ENCODE peak calls at places on chromosomes 4 and X, in six cellular contexts. N, J, H, Z, A and E are unnamed samples.

GRCh38 chrX:3592184-3592583 is 121.3 kb downstream of the PRKX start:
- DNase-seq in N (no peak), J (no peak), H (no peak), Z (no peak), A (no peak), E (no peak)

GRCh38 chrX:16552546-16552945 is 97.4 kb upstream of the S100G start:
- DNase-seq in N (no peak), J (no peak), H (no peak), Z (no peak), A (no peak), E (no peak)

GRCh38 chrX:10133980-10134676 is 22.6 kb upstream of the CLCN4 start:
- DNase-seq in N (no peak), J (no peak), H (peak), Z (no peak), A (no peak), E (no peak)

GRCh38 chr4:152063301-152064235 is 302.8 kb upstream of the GATB start:
- DNase-seq in N (no peak), J (peak), H (no peak), Z (peak), A (no peak), E (peak)

GRCh38 chrX:45344597-45344996 is 143.9 kb upstream of the DIPK2B start:
- DNase-seq in N (no peak), J (no peak), H (no peak), Z (no peak), A (no peak), E (no peak)

GRCh38 chr4:14871676-14872430 is 130.4 kb upstream of the CPEB2 start:
- DNase-seq in N (no peak), J (peak), H (peak), Z (no peak), A (no peak), E (peak)

GRCh38 chr4:35151816-35152572 is 1092.3 kb downstream of the ARAP2 start:
- DNase-seq in N (no peak), J (no peak), H (peak), Z (no peak), A (no peak), E (peak)

GRCh38 chrX:37078434-37078703 is 70.2 kb downstream of the FAM47C start:
- DNase-seq in N (no peak), J (no peak), H (no peak), Z (no peak), A (no peak), E (no peak)

GRCh38 chr4:145881991-145882390 is 56.6 kb downstream of the ZNF827 start:
- DNase-seq in N (no peak), J (no peak), H (no peak), Z (no peak), A (no peak), E (peak)

GRCh38 chrX:133415276-133416105 is at the start of gene GPC4:
- DNase-seq in N (peak), J (no peak), H (peak), Z (no peak), A (no peak), E (peak)

GRCh38 chr4:163493643-163494359 is 689 bp upstream of the TMA16 start:
- DNase-seq in N (peak), J (no peak), H (peak), Z (no peak), A (no peak), E (no peak)

GRCh38 chr4:174516794-174517193 is 5.5 kb downstream of the HPGD start:
- DNase-seq in N (no peak), J (no peak), H (no peak), Z (no peak), A (no peak), E (no peak)

GRCh38 chr4:72558655-72559054 is 10.4 kb downstream of the ADAMTS3 start:
- DNase-seq in N (no peak), J (no peak), H (no peak), Z (no peak), A (no peak), E (no peak)

GRCh38 chr4:164779811-164780216 is 25.9 kb downstream of the SMIM31 start:
- DNase-seq in N (no peak), J (no peak), H (peak), Z (no peak), A (no peak), E (peak)

GRCh38 chr4:101187837-101188236 is 159.5 kb downstream of the PPP3CA start:
- DNase-seq in N (no peak), J (no peak), H (peak), Z (no peak), A (no peak), E (peak)

GRCh38 chrX:19647731-19648588 is 132.7 kb upstream of the MAP3K15 start:
- DNase-seq in N (no peak), J (no peak), H (no peak), Z (no peak), A (no peak), E (no peak)

GRCh38 chr4:15042529-15043167 is 40.4 kb downstream of the CPEB2 start:
- DNase-seq in N (no peak), J (no peak), H (no peak), Z (no peak), A (no peak), E (no peak)

GRCh38 chr4:163540977-163541376 is 46.5 kb downstream of the TMA16 start:
- DNase-seq in N (no peak), J (no peak), H (no peak), Z (no peak), A (no peak), E (no peak)

GRCh38 chrX:130028196-130028595 is 45.8 kb downstream of the BCORL1 start:
- DNase-seq in N (no peak), J (peak), H (peak), Z (peak), A (peak), E (peak)

GRCh38 chr4:138510053-138510452 is 267.9 kb upstream of the SLC7A11 start:
- DNase-seq in N (no peak), J (no peak), H (no peak), Z (no peak), A (no peak), E (no peak)

GRCh38 chr4:173528378-173529321 is 1.4 kb downstream of the HAND2 start:
- DNase-seq in N (no peak), J (no peak), H (no peak), Z (no peak), A (no peak), E (no peak)

GRCh38 chr4:107058828-107059227 is 22.7 kb upstream of the DKK2 start:
- DNase-seq in N (no peak), J (no peak), H (no peak), Z (no peak), A (no peak), E (no peak)

GRCh38 chrX:40155617-40156471 is 58.1 kb upstream of the BCOR start:
- DNase-seq in N (no peak), J (no peak), H (peak), Z (no peak), A (no peak), E (no peak)

GRCh38 chrX:140672840-140673731 is 36.5 kb upstream of the LINC00632 start:
- DNase-seq in N (no peak), J (no peak), H (peak), Z (no peak), A (no peak), E (no peak)

GRCh38 chr4:65968873-65969272 is 298.6 kb upstream of the EPHA5 start:
- DNase-seq in N (no peak), J (no peak), H (peak), Z (no peak), A (no peak), E (no peak)

GRCh38 chr4:20159516-20159915 is 92.2 kb upstream of the SLIT2 start:
- DNase-seq in N (no peak), J (no peak), H (no peak), Z (no peak), A (no peak), E (no peak)

GRCh38 chr4:70269674-70270073 is 27.3 kb downstream of the CSN3 start:
- DNase-seq in N (no peak), J (no peak), H (peak), Z (no peak), A (no peak), E (peak)

GRCh38 chr4:99190336-99190735 is 28.7 kb downstream of the ADH6 start:
- DNase-seq in N (no peak), J (no peak), H (no peak), Z (no peak), A (no peak), E (no peak)

GRCh38 chr4:100290585-100290984 is 100.3 kb upstream of the DDIT4L start:
- DNase-seq in N (no peak), J (no peak), H (no peak), Z (no peak), A (no peak), E (no peak)

GRCh38 chr4:26048378-26048882 is 134.4 kb downstream of the SMIM20 start:
- DNase-seq in N (no peak), J (no peak), H (no peak), Z (no peak), A (no peak), E (no peak)

GRCh38 chr4:78951862-78952472 is 12.7 kb upstream of the PAQR3 start:
- DNase-seq in N (no peak), J (no peak), H (peak), Z (peak), A (no peak), E (peak)

GRCh38 chr4:55132775-55133174 is 7.4 kb upstream of the KDR start:
- DNase-seq in N (no peak), J (no peak), H (no peak), Z (no peak), A (no peak), E (no peak)

GRCh38 chr4:141587897-141588296 is 48.5 kb upstream of the IL15 start:
- DNase-seq in N (no peak), J (no peak), H (no peak), Z (no peak), A (no peak), E (no peak)

GRCh38 chrX:50609796-50610195 is 139.2 kb upstream of the DGKK start:
- DNase-seq in N (no peak), J (no peak), H (no peak), Z (no peak), A (no peak), E (no peak)

GRCh38 chr4:38529189-38530115 is 134.5 kb upstream of the KLF3 start:
- DNase-seq in N (peak), J (no peak), H (no peak), Z (peak), A (no peak), E (peak)

GRCh38 chrX:2697306-2697705 is 6.2 kb downstream of the CD99 start:
- DNase-seq in N (no peak), J (no peak), H (no peak), Z (no peak), A (no peak), E (no peak)

GRCh38 chrX:132909643-132910042 is 48.8 kb downstream of the HS6ST2 start:
- DNase-seq in N (no peak), J (no peak), H (no peak), Z (no peak), A (no peak), E (peak)

GRCh38 chr4:185171373-185172071 is 28.5 kb downstream of the SLC25A4 start:
- DNase-seq in N (peak), J (no peak), H (no peak), Z (no peak), A (no peak), E (no peak)

GRCh38 chr4:25722964-25723363 is 67.3 kb downstream of the SLC34A2 start:
- DNase-seq in N (no peak), J (no peak), H (no peak), Z (no peak), A (no peak), E (no peak)